ENCODE peak calls at places on chromosomes 5 and 9, in ten cellular contexts. Z, L, V, G, C, O, M, K, B and F are unnamed samples.
A peak's percentile ranks its signal among the peaks of the same experiment; 100 is the strongest.

GRCh38 chr5:80128129-80128528 is 93.0 kb downstream of the THBS4 start:
- DNase-seq in C (peak; percentile 65), Z (no peak), B (peak; percentile 86), L (peak; percentile 32), V (no peak), K (no peak), G (no peak), M (no peak), O (no peak), F (no peak)

GRCh38 chr5:95778713-95779426 is 43.7 kb downstream of the GLRX start:
- DNase-seq in Z (no peak), C (no peak), V (no peak), G (no peak), L (no peak), O (no peak), M (no peak), B (no peak), K (no peak), F (no peak)

GRCh38 chr5:112685386-112685785 is 52.3 kb upstream of the APC start:
- DNase-seq in B (peak; percentile 28), G (no peak), M (no peak), C (no peak), O (no peak), L (no peak), Z (peak; percentile 20), V (no peak), K (no peak), F (no peak)

GRCh38 chr5:110179291-110179690 is 489.6 kb downstream of the MAN2A1 start:
- DNase-seq in B (no peak), Z (no peak), C (no peak), V (no peak), M (no peak), G (no peak), K (no peak), L (peak; percentile 34), O (no peak), F (no peak)

GRCh38 chr9:9079473-9079872 is 1279.9 kb upstream of the DMAC1 start:
- DNase-seq in V (no peak), G (no peak), C (no peak), O (no peak), K (no peak), B (no peak), M (no peak), L (no peak), Z (no peak), F (no peak)

GRCh38 chr5:145068696-145069095 is 766.4 kb downstream of the PRELID2 start:
- DNase-seq in O (no peak), B (peak; percentile 68), L (no peak), V (no peak), Z (no peak), G (no peak), K (no peak), M (no peak), C (no peak), F (no peak)

GRCh38 chr5:171162165-171162564 is 146.9 kb upstream of the TLX3 start:
- DNase-seq in V (no peak), K (no peak), G (no peak), L (peak; percentile 7), C (no peak), Z (no peak), O (no peak), M (no peak), B (no peak), F (no peak)

GRCh38 chr9:81955625-81956024 is 12.3 kb downstream of the SPATA31D3 start:
- DNase-seq in L (no peak), C (no peak), Z (no peak), G (no peak), K (no peak), M (no peak), V (no peak), O (no peak), B (no peak), F (no peak)

GRCh38 chr5:141747646-141748229 is 65.7 kb upstream of the ARAP3 start:
- DNase-seq in L (no peak), V (peak; percentile 43), B (no peak), G (no peak), C (no peak), O (no peak), Z (no peak), K (no peak), M (no peak), F (no peak)

GRCh38 chr5:757931-758697 is 26.4 kb downstream of the ZDHHC11B start:
- DNase-seq in B (no peak), G (no peak), Z (no peak), K (no peak), O (no peak), C (peak; percentile 20), V (no peak), M (no peak), L (no peak), F (no peak)

GRCh38 chr9:125203259-125203658 is 2.9 kb downstream of the RABEPK start:
- DNase-seq in Z (peak; percentile 35), L (peak; percentile 11), K (no peak), B (peak; percentile 5), O (no peak), V (no peak), C (no peak), M (no peak), G (no peak), F (no peak)

GRCh38 chr9:12956805-12957204 is 182.0 kb downstream of the LURAP1L start:
- DNase-seq in V (no peak), M (no peak), K (no peak), L (peak; percentile 46), Z (no peak), C (no peak), B (peak; percentile 19), O (no peak), G (no peak), F (no peak)

GRCh38 chr9:131308906-131309305 is 19.4 kb downstream of the PLPP7 start:
- DNase-seq in O (no peak), C (no peak), Z (no peak), B (no peak), G (no peak), L (no peak), V (no peak), K (no peak), M (no peak), F (no peak)

GRCh38 chr9:88280816-88281382 is 107.3 kb upstream of the SPIN1 start:
- DNase-seq in K (no peak), C (no peak), M (no peak), Z (peak; percentile 41), L (no peak), V (no peak), G (peak; percentile 50), O (no peak), B (no peak), F (no peak)

GRCh38 chr5:36666986-36667385 is 60.6 kb downstream of the SLC1A3 start:
- DNase-seq in K (no peak), B (peak; percentile 69), V (no peak), O (no peak), L (no peak), C (no peak), G (no peak), M (no peak), Z (no peak), F (no peak)

GRCh38 chr9:34744295-34745221 is 34.6 kb upstream of the CCL21 start:
- DNase-seq in G (no peak), L (peak; percentile 54), O (no peak), V (no peak), K (no peak), B (peak; percentile 16), M (no peak), Z (peak; percentile 72), C (no peak), F (no peak)

GRCh38 chr5:69007086-69007672 is 86.6 kb upstream of the SLC30A5 start:
- DNase-seq in M (no peak), Z (peak; percentile 36), O (no peak), C (no peak), B (no peak), L (no peak), V (no peak), K (no peak), G (no peak), F (no peak)

GRCh38 chr5:161975350-161975749 is 92.2 kb upstream of the GABRG2 start:
- DNase-seq in L (no peak), K (no peak), M (no peak), O (no peak), G (no peak), C (peak; percentile 18), V (no peak), B (no peak), Z (no peak), F (no peak)

GRCh38 chr9:104635471-104635870 is 17.5 kb upstream of the OR13C9 start:
- DNase-seq in V (no peak), B (no peak), Z (no peak), C (no peak), G (no peak), O (no peak), K (no peak), L (no peak), M (no peak), F (no peak)

GRCh38 chr5:72619251-72619650 is 112.0 kb upstream of the ZNF366 start:
- DNase-seq in V (no peak), L (no peak), K (no peak), M (no peak), O (no peak), G (no peak), Z (no peak), B (no peak), C (no peak), F (no peak)

GRCh38 chr5:143791848-143792701 is 19.9 kb upstream of the HMHB1 start:
- DNase-seq in C (no peak), Z (no peak), M (no peak), O (no peak), K (no peak), B (no peak), G (no peak), V (no peak), L (peak; percentile 50), F (peak; percentile 16)

GRCh38 chr9:132548971-132549649 is 33.3 kb upstream of the BARHL1 start:
- DNase-seq in O (no peak), B (peak; percentile 49), M (no peak), V (no peak), L (peak; percentile 11), K (no peak), G (no peak), Z (no peak), C (no peak), F (no peak)

GRCh38 chr9:76459691-76460635 is 981 bp downstream of the GCNT1 start:
- DNase-seq in C (peak; percentile 56), V (peak; percentile 71), Z (peak; percentile 86), K (peak; percentile 39), O (peak; percentile 79), G (no peak), M (no peak), L (peak; percentile 75), B (peak; percentile 68), F (no peak)

GRCh38 chr9:123174887-123175518 is 93.4 kb downstream of the STRBP start:
- DNase-seq in B (no peak), K (peak; percentile 67), V (peak; percentile 93), L (no peak), G (no peak), M (no peak), O (no peak), C (no peak), Z (no peak), F (no peak)

GRCh38 chr9:101457003-101457402 is 21.4 kb upstream of the ALDOB start:
- DNase-seq in V (peak; percentile 8), K (no peak), C (peak; percentile 11), B (no peak), O (no peak), Z (no peak), L (no peak), G (no peak), M (no peak), F (no peak)

GRCh38 chr9:6197330-6197729 is 18.3 kb upstream of the IL33 start:
- DNase-seq in M (no peak), V (peak; percentile 5), B (peak; percentile 2), C (no peak), O (peak; percentile 67), Z (peak; percentile 65), K (no peak), G (no peak), L (peak; percentile 63), F (no peak)

GRCh38 chr9:131587331-131587730 is 42.0 kb downstream of the PRRT1B start:
- DNase-seq in K (no peak), L (no peak), B (no peak), C (no peak), V (no peak), O (no peak), Z (no peak), G (no peak), M (no peak), F (no peak)

GRCh38 chr5:172715421-172715780 is 55.6 kb downstream of the DUSP1 start:
- DNase-seq in O (no peak), K (no peak), B (no peak), C (no peak), Z (no peak), G (no peak), L (no peak), V (no peak), M (no peak), F (no peak)